ENCODE peak calls at places on chromosomes 2 and 18, in six cellular contexts. Z is fibroblast of lung, F is HCT116, M is neural progenitor cell, C is mesendoderm, T is keratinocyte. H is an unnamed sample.

GRCh38 chr2:226726546-226726945 is 73.1 kb downstream of the IRS1 start:
- DNase-seq in M (no peak), T (no peak), F (no peak), Z (peak), C (no peak), H (no peak)

GRCh38 chr2:176188218-176188968 is at the start of gene HOXD1:
- DNase-seq in C (peak), F (no peak), T (no peak), M (peak), Z (peak), H (no peak)

GRCh38 chr18:7170292-7170691 is 52.7 kb upstream of the LAMA1 start:
- DNase-seq in F (no peak), C (no peak), M (no peak), T (no peak), Z (no peak), H (no peak)

GRCh38 chr2:166057363-166058169 is 70.3 kb downstream of the SCN1A start:
- DNase-seq in F (no peak), M (peak), T (no peak), Z (peak), C (peak), H (no peak)

GRCh38 chr18:13260114-13260926 is 41.8 kb downstream of the LDLRAD4 start:
- DNase-seq in Z (no peak), F (no peak), M (no peak), T (no peak), C (no peak), H (no peak)

GRCh38 chr2:125652260-125652659 is 1003.7 kb upstream of the GYPC start:
- DNase-seq in T (no peak), Z (no peak), C (peak), M (no peak), F (no peak), H (no peak)

GRCh38 chr2:158688722-158689121 is 106.4 kb upstream of the DAPL1 start:
- DNase-seq in F (no peak), C (peak), M (no peak), T (peak), Z (peak), H (no peak)

GRCh38 chr2:230682546-230682945 is 30.1 kb upstream of the CAB39 start:
- DNase-seq in C (no peak), M (no peak), T (no peak), Z (no peak), F (no peak), H (no peak)

GRCh38 chr2:109045505-109045904 is 56.5 kb upstream of the EDAR start:
- DNase-seq in T (no peak), M (no peak), C (no peak), F (no peak), Z (no peak), H (no peak)

GRCh38 chr2:108612153-108612513 is 77.9 kb downstream of the LIMS1 start:
- DNase-seq in C (no peak), T (no peak), F (no peak), M (no peak), Z (peak), H (no peak)

GRCh38 chr18:9570255-9570654 is 44.1 kb downstream of the PPP4R1 start:
- DNase-seq in Z (no peak), C (no peak), F (no peak), M (no peak), T (no peak), H (no peak)

GRCh38 chr2:19580830-19581229 is 222.4 kb upstream of the OSR1 start:
- DNase-seq in F (no peak), C (no peak), Z (peak), T (no peak), M (no peak), H (no peak)

GRCh38 chr2:19883971-19884720 is 17.6 kb downstream of the TTC32 start:
- DNase-seq in M (no peak), C (no peak), T (no peak), Z (no peak), F (no peak), H (no peak)

GRCh38 chr2:217751192-217751591 is 251.6 kb downstream of the TNS1 start:
- DNase-seq in T (no peak), Z (no peak), F (no peak), M (no peak), C (no peak), H (no peak)

GRCh38 chr2:32008811-32009478 is 1.9 kb downstream of the MEMO1 start:
- DNase-seq in T (no peak), C (no peak), Z (peak), F (no peak), M (peak), H (no peak)

GRCh38 chr2:232689152-232689910 is 7.8 kb upstream of the GIGYF2 start:
- DNase-seq in F (no peak), Z (peak), C (no peak), T (no peak), M (no peak), H (no peak)

GRCh38 chr2:10906926-10907479 is 4.7 kb upstream of the KCNF1 start:
- DNase-seq in T (no peak), F (no peak), Z (no peak), M (no peak), C (no peak), H (no peak)

GRCh38 chr2:240994161-240994896 is 4.1 kb upstream of the SNED1 start:
- DNase-seq in F (no peak), T (no peak), M (no peak), Z (no peak), C (no peak), H (no peak)

GRCh38 chr18:79117380-79117779 is 48.2 kb downstream of the ATP9B start:
- DNase-seq in C (no peak), M (no peak), F (no peak), Z (no peak), T (no peak), H (no peak)

GRCh38 chr2:231708773-231709635 is 679 bp downstream of the PTMA start:
- DNase-seq in T (no peak), C (peak), M (peak), Z (peak), F (no peak), H (peak)

GRCh38 chr2:44084850-44085249 is 83.8 kb upstream of the PPM1B start:
- DNase-seq in C (no peak), F (no peak), T (no peak), Z (no peak), M (no peak), H (no peak)

GRCh38 chr2:224931956-224932355 is 110.3 kb downstream of the DOCK10 start:
- DNase-seq in F (no peak), C (no peak), Z (no peak), T (no peak), M (no peak), H (no peak)

GRCh38 chr2:62296034-62296832 is 100.3 kb downstream of the B3GNT2 start:
- DNase-seq in T (no peak), C (no peak), F (no peak), M (no peak), Z (no peak), H (no peak)

GRCh38 chr2:110741491-110741980 is 9.2 kb downstream of the ACOXL start:
- DNase-seq in T (peak), F (no peak), Z (peak), C (peak), M (peak), H (peak)

GRCh38 chr2:47043142-47043890 is 111.8 kb downstream of the STPG4 start:
- DNase-seq in M (no peak), C (peak), F (peak), Z (peak), T (peak), H (no peak)

GRCh38 chr2:37091873-37092272 is 7.6 kb downstream of the GPATCH11 start:
- DNase-seq in F (no peak), T (no peak), Z (no peak), M (no peak), C (no peak), H (no peak)

GRCh38 chr2:64354857-64355680 is 98.9 kb upstream of the LGALSL start:
- DNase-seq in F (no peak), T (peak), C (no peak), M (no peak), Z (peak), H (no peak)

GRCh38 chr18:58565021-58565420 is 63.9 kb downstream of the ALPK2 start:
- DNase-seq in C (no peak), Z (no peak), M (no peak), T (no peak), F (no peak), H (no peak)

GRCh38 chr2:206915136-206915535 is 24.2 kb upstream of the CPO start:
- DNase-seq in M (no peak), C (peak), F (peak), T (peak), Z (peak), H (no peak)

GRCh38 chr2:169073972-169074751 is 4.8 kb downstream of the DHRS9 start:
- DNase-seq in F (no peak), M (no peak), C (no peak), Z (peak), T (no peak), H (no peak)

GRCh38 chr2:178579006-178579405 is 98.7 kb downstream of the PLEKHA3 start:
- DNase-seq in C (no peak), T (no peak), M (no peak), Z (peak), F (no peak), H (no peak)

GRCh38 chr2:201116959-201117734 is 1.2 kb downstream of the CFLAR start:
- DNase-seq in T (no peak), C (peak), F (peak), Z (peak), M (peak), H (peak)

GRCh38 chr2:230599854-230600253 is 112.8 kb upstream of the CAB39 start:
- DNase-seq in M (no peak), F (no peak), Z (no peak), C (no peak), T (no peak), H (no peak)

GRCh38 chr2:239745386-239745785 is 279.8 kb downstream of the NDUFA10 start:
- DNase-seq in F (no peak), M (no peak), C (no peak), Z (no peak), T (no peak), H (no peak)

GRCh38 chr2:239745790-239746308 is 279.3 kb downstream of the NDUFA10 start:
- DNase-seq in Z (no peak), M (peak), T (no peak), C (no peak), F (no peak), H (no peak)

GRCh38 chr2:239747274-239747673 is 277.9 kb downstream of the NDUFA10 start:
- DNase-seq in F (no peak), M (no peak), C (no peak), T (no peak), Z (no peak), H (no peak)

GRCh38 chr2:239747771-239748170 is 277.4 kb downstream of the NDUFA10 start:
- DNase-seq in F (no peak), Z (no peak), C (no peak), M (no peak), T (no peak), H (no peak)

DNA sequence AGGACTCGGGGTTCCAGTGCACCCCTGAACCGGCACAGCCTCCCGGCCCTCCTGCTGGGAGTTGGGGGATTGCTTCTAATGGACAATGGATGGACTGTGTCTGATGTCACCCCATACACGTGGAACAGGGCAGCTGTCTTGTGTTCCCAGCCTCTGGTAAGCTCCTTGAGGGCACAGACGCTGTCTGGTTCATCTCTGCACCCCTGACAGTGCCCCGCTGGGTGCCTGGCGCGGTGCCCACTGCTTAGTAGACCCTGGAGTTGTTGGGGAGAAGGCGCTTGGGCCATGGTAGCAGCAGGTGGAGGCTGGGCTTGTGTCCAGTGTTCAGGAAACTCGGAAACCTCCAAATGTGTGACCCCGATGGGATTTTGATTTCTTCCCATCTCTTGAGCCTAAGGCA is 278.3 kb downstream of the NDUFA10 start:
- DNase-seq in C (no peak), T (no peak), M (no peak), F (no peak), Z (no peak), H (no peak)
- H3K9ac ChIP-seq in C (no peak), T (no peak), M (no peak), F (no peak), Z (no peak), H (no peak)

GRCh38 chr2:140621963-140622362 is 1508.9 kb downstream of the LRP1B start:
- DNase-seq in F (no peak), M (no peak), T (no peak), C (no peak), Z (no peak), H (no peak)
- H3K4me2 ChIP-seq in F (no peak), M (no peak), T (no peak), C (no peak), Z (no peak), H (no peak)

GRCh38 chr2:181458881-181459280 is 1.7 kb downstream of the ITGA4 start:
- DNase-seq in M (no peak), Z (no peak), F (no peak), T (no peak), C (no peak), H (no peak)

GRCh38 chr2:181457741-181458425 is 697 bp downstream of the ITGA4 start:
- DNase-seq in F (no peak), T (no peak), Z (peak), C (peak), M (peak), H (peak)

GRCh38 chr2:181462032-181462431 is 4.8 kb downstream of the ITGA4 start:
- DNase-seq in Z (no peak), M (no peak), F (no peak), C (no peak), T (no peak), H (peak)

GRCh38 chr2:181461056-181461630 is 4.0 kb downstream of the ITGA4 start:
- DNase-seq in F (no peak), M (no peak), Z (no peak), C (no peak), T (no peak), H (peak)

DNA sequence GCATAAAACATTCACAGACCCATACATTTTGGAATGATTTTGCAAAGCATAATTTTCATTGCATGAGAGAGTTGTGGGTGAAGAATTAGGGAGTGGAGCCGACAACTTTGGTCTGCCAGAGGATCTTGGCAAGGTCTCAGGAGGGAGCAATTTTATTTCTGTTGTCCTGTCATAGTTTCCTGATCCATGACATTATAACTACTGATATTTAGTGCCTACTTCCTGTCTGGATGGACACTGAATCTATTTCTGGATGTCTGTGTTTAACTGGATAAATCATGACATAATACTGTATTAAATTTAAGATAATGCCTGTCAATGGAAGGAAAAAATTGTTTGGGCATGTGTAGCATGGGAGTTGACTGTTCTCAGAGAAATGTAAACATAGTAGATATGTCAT is 2.5 kb downstream of the ITGA4 start:
- DNase-seq in T (no peak), M (no peak), F (no peak), C (no peak), Z (peak), H (no peak)
- H3K9ac ChIP-seq in T (no peak), M (no peak), F (no peak), C (no peak), Z (no peak), H (peak)

DNA sequence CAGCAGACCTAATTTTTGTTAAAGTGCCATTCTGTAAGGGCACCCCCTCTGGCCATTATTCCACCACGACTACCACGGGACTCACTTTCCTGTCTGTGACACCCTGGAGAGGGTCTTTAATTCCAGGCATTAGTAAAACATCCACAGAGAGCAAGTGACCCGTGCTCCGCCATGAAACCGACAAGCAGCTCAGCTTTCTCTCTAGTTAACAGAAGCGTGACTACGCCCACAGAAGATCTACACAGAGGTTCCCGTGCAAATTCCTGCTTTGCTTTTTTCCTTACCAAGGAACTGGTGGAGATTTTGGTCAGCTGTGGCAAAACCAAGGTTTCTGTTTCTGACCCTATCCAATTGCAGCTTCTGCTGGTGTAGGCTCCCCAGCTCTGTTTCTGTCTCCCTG is 4.4 kb downstream of the SIGLEC15 start:
- DNase-seq in Z (no peak), T (no peak), F (no peak), M (no peak), C (no peak), H (no peak)
- H3K4me2 ChIP-seq in Z (no peak), T (no peak), F (no peak), M (no peak), C (no peak), H (no peak)

GRCh38 chr2:8539743-8540551 is 141.9 kb upstream of the ID2 start:
- DNase-seq in Z (no peak), C (peak), T (no peak), M (peak), F (no peak), H (peak)
- H3K9ac ChIP-seq in Z (no peak), C (no peak), T (no peak), M (no peak), F (no peak), H (peak)

DNA sequence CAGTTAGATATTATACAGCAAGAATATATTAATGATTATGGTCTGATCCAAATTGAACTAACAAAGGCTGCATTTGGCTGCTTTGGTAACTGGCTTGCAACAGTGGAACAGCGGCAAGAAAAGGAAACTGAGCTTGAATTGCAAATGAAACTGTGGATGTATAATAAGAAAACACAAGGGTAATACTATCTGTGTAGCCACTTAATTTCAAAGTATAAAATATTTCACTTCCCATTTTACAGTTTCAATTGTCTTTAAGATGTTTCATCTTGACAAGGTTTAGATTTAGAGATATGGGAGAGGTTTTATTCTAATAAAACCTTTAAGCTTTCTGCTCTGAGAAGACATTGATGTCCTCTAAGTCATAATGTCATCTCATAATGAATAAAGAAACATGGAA is 23.8 kb downstream of the WDR75 start:
- DNase-seq in T (no peak), M (no peak), Z (no peak), F (no peak), C (no peak), H (no peak)
- H3K4me2 ChIP-seq in T (no peak), M (no peak), Z (no peak), F (no peak), C (no peak), H (no peak)

H was measured in DND-41.